ENCODE peak calls at places on chromosomes 4 and X, in nine cellular contexts. G is esophagus muscularis mucosa; F is CD8-positive, alpha-beta memory T cell; X is hepatocyte; U is stomach; N is HCT116; W is fibroblast of lung; Q is SJSA1; T is lower lobe of right lung. A is an unnamed sample.

GRCh38 chrX:3527166-3527565 is 180.7 kb upstream of the MXRA5 start:
- DNase-seq in N (no peak), F (no peak), U (no peak), Q (no peak), X (no peak), T (no peak), G (no peak), W (no peak), A (no peak)

GRCh38 chrX:8629871-8630270 is 102.1 kb downstream of the ANOS1 start:
- DNase-seq in F (no peak), G (no peak), N (no peak), X (no peak), Q (no peak), T (no peak), U (no peak), W (no peak), A (no peak)

GRCh38 chr4:2961411-2962098 is 1.7 kb downstream of the NOP14 start:
- DNase-seq in U (no peak), T (no peak), X (no peak), Q (no peak), F (no peak), N (no peak), W (no peak), G (no peak), A (no peak)

GRCh38 chrX:12978205-12979010 is 3.5 kb downstream of the TMSB4X start:
- DNase-seq in G (no peak), U (peak; percentile 75), W (peak; percentile 79), N (no peak), T (peak; percentile 71), X (peak; percentile 75), F (peak; percentile 82), Q (peak; percentile 68), A (peak; percentile 71)

GRCh38 chr4:127782275-127783025 is at the start of gene HSPA4L:
- DNase-seq in U (peak; percentile 39), W (peak; percentile 65), X (peak; percentile 47), T (peak; percentile 71), Q (peak; percentile 82), F (peak; percentile 20), G (peak; percentile 93), N (peak; percentile 63), A (peak; percentile 72)

GRCh38 chr4:147625733-147626132 is 8.5 kb downstream of the TMEM184C start:
- DNase-seq in G (peak; percentile 60), W (no peak), N (no peak), T (no peak), F (no peak), Q (no peak), U (no peak), X (no peak), A (no peak)

GRCh38 chr4:89000844-89001360 is 56.1 kb downstream of the FAM13A start:
- DNase-seq in Q (peak; percentile 8), U (no peak), N (no peak), T (no peak), G (no peak), F (no peak), X (peak; percentile 63), W (peak; percentile 68), A (no peak)

GRCh38 chr4:88104902-88105610 is 53.4 kb downstream of the ABCG2 start:
- DNase-seq in F (no peak), T (no peak), X (peak; percentile 14), W (peak; percentile 69), U (no peak), Q (peak; percentile 75), N (no peak), G (no peak), A (no peak)

GRCh38 chr4:20681263-20681662 is 19.0 kb upstream of the PACRGL start:
- DNase-seq in U (peak; percentile 26), T (no peak), W (peak; percentile 39), Q (no peak), N (no peak), F (no peak), X (no peak), G (no peak), A (no peak)

GRCh38 chr4:19381068-19381467 is 870.6 kb upstream of the SLIT2 start:
- DNase-seq in Q (peak; percentile 61), X (no peak), F (no peak), T (no peak), G (no peak), N (no peak), U (no peak), W (peak; percentile 56), A (no peak)

GRCh38 chrX:276588-277171 is 4.5 kb upstream of the PLCXD1 start:
- DNase-seq in G (no peak), Q (peak; percentile 26), F (no peak), W (peak; percentile 42), U (peak; percentile 67), N (no peak), X (peak; percentile 69), T (peak; percentile 77), A (peak; percentile 82)

GRCh38 chrX:110847334-110847733 is 51.7 kb upstream of the CHRDL1 start:
- DNase-seq in F (peak; percentile 27), Q (peak; percentile 21), T (no peak), X (peak; percentile 75), U (no peak), G (no peak), N (peak; percentile 37), W (peak; percentile 71), A (no peak)

GRCh38 chr4:100635899-100636298 is 118.1 kb upstream of the EMCN start:
- DNase-seq in F (no peak), G (no peak), N (no peak), X (no peak), Q (no peak), U (peak; percentile 41), T (no peak), W (no peak), A (no peak)

GRCh38 chrX:22095306-22095705 is 63.2 kb downstream of the PHEX start:
- DNase-seq in F (no peak), G (no peak), X (peak; percentile 17), Q (no peak), W (peak; percentile 93), N (no peak), U (no peak), T (no peak), A (no peak)

GRCh38 chr4:42855779-42856178 is 36.7 kb upstream of the GRXCR1 start:
- DNase-seq in N (no peak), T (no peak), X (no peak), G (no peak), W (no peak), Q (no peak), U (no peak), F (no peak), A (no peak)

GRCh38 chrX:22314211-22314610 is 41.5 kb downstream of the CBLL2 start:
- DNase-seq in U (no peak), N (no peak), X (no peak), F (no peak), G (no peak), T (no peak), Q (peak; percentile 55), W (no peak), A (no peak)

GRCh38 chrX:470686-471085 is 84.0 kb upstream of the PPP2R3B start:
- DNase-seq in X (no peak), W (no peak), U (no peak), T (no peak), N (no peak), F (no peak), Q (no peak), G (no peak), A (no peak)

DNA sequence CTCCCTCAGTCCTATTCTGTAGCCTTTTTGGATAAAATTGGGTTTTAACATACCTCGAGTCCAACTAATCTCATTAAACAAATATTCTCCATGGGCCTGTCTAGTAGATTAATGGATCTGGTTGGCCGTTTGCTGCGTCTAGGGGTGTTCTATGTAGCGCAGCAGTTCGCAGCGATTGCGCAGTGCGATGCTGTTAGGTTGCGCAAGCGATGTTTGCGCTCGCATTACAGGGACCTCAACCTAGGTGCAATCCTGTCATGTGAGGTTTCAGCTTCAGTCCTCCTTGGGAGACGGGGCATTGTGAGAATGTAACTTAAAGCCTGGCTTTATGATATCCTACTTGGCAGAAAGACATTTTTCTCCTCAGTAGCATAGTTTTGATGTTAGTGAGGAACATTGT is 14.0 kb downstream of the OGT start:
- DNase-seq in G (no peak), Q (no peak), W (no peak), X (no peak), U (no peak), T (no peak), N (no peak), F (no peak), A (no peak)
- H3K36me3 ChIP-seq in G (peaks cover 49% of the 10 kb centered on the region), Q (peaks cover 50% of the 10 kb centered on the region), W (peaks cover 5% of the 10 kb centered on the region), X (no peaks in the 10 kb centered on the region), U (peaks cover 66% of the 10 kb centered on the region), T (peaks cover 57% of the 10 kb centered on the region), N (peaks cover 32% of the 10 kb centered on the region), F (peaks cover 40% of the 10 kb centered on the region), A (peaks cover 34% of the 10 kb centered on the region)

DNA sequence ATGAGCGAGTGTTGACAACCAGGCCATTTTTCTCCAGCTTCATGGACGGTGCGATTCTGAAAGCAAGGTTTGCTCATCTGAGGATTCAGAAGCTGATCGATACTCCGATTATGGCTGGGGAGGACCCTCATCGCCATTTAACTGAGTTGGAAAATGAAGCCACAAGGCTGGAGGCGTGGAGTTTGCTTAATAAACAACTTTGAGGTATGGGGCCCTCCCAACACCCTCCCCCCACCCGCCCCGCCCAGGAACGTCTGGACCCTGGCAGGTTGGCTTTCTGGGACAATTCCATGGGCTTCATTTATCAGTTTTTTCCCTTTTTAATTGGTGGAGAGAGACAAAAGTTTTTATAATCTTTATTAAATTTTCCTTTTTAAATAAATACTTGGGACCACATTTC is 52.5 kb downstream of the C4orf51 start:
- DNase-seq in N (no peak), F (no peak), G (no peak), Q (no peak), W (no peak), U (no peak), X (no peak), T (no peak), A (no peak)
- H3K27ac ChIP-seq in N (peak overlapping the region; percentile 49), F (no peak overlapping the region), G (peak overlapping the region; percentile 99), Q (peak overlapping the region; percentile 100), W (peak overlapping the region; percentile 86), U (peak overlapping the region; percentile 99), X (peak overlapping the region; percentile 99), T (peak overlapping the region; percentile 90), A (peak overlapping the region; percentile 92)

DNA sequence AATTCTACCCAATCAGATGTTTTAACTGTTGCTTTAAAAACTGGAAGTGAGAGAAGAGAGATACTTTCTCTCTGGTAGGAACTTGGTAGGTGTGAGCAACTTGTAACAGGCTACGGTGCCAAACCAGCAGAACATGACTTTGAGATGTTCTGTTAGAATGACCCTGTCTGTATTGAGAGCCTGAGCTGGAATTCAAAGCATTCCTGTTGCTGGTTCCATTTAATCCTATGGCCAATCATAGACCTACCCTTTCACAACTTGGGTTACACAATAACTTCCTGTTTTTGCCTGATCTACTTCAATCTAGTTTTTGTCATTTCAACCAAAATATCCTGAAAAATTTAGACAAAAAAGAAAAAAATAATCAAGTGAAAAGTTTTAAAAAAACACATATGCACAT is 1.7 kb upstream of the PRRG1 start:
- DNase-seq in G (no peak), Q (peak; percentile 47), U (no peak), X (peak; percentile 8), N (no peak), T (no peak), F (no peak), W (peak; percentile 55), A (no peak)
- H3K4me3 ChIP-seq in G (no peak overlapping the region), Q (no peak overlapping the region), U (no peak overlapping the region), X (no peak overlapping the region), N (no peak overlapping the region), T (no peak overlapping the region), F (no peak overlapping the region), W (no peak overlapping the region), A (no peak overlapping the region)

DNA sequence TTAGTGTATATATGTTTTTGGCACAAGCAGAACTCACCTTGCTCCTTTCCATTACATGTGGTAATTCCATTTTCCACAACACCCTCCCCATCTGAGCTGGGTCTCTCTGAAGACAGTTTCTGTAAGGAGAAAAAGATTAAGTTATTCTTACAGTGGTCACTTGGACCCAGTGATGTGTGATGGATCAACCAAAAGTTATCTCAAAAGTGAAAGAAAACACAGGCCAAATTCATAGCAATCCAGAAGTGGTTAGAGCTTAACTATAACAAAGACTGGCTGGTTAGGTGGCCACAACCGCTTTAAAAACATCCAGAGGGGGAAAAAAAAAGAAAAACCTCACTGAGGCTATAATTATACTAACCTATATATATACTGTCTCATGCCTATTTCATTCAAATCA is 123.7 kb downstream of the AFAP1 start:
- DNase-seq in Q (no peak), G (no peak), W (no peak), T (no peak), X (no peak), N (no peak), U (no peak), F (no peak), A (no peak)
- H3K36me3 ChIP-seq in Q (peaks cover 55% of the 10 kb centered on the region), G (peaks cover 44% of the 10 kb centered on the region), W (peaks cover 17% of the 10 kb centered on the region), T (peaks cover 42% of the 10 kb centered on the region), X (no peaks in the 10 kb centered on the region), N (peaks cover 7% of the 10 kb centered on the region), U (peaks cover 37% of the 10 kb centered on the region), F (peaks cover 8% of the 10 kb centered on the region), A (peaks cover 16% of the 10 kb centered on the region)